ENCODE peak calls at places on chromosomes 16 and 17, in ten cellular contexts. R is lower leg skin; N is IMR-90; W is A172; S is NT2/D1; X is activated naive CD4-positive, alpha-beta T cell treated with anti-CD3 and anti-CD28 coated beads, Interleukin-2, amount 10 ng/mL, durations not matched to agents 7 days and 5 days; O is pancreas; Q is Daoy; E is heart left ventricle; T is choroid plexus epithelial cell. A is an unnamed sample.

GRCh38 chr16:9827062-9827752 is 355.0 kb downstream of the GRIN2A start:
- DNase-seq in R (no peak), N (no peak), W (no peak), S (no peak), X (no peak), O (no peak), Q (no peak), E (no peak), T (no peak), A (no peak)

GRCh38 chr16:77938913-77939312 is 83.4 kb upstream of the CLEC3A start:
- DNase-seq in R (no peak), N (no peak), W (no peak), S (no peak), X (no peak), O (no peak), Q (no peak), E (no peak), T (peak), A (no peak)

GRCh38 chr17:28717578-28718316 is at the start of gene RAB34:
- DNase-seq in R (peak), N (peak), W (peak), S (peak), X (peak), O (peak), Q (peak), E (peak), T (peak), A (no peak)

GRCh38 chr17:53150101-53150698 is 672.5 kb upstream of the KIF2B start:
- DNase-seq in R (no peak), N (no peak), W (no peak), S (peak), X (no peak), O (no peak), Q (no peak), E (no peak), T (no peak), A (no peak)

GRCh38 chr17:39684369-39685043 is 3.4 kb downstream of the PGAP3 start:
- DNase-seq in R (no peak), N (no peak), W (no peak), S (no peak), X (no peak), O (no peak), Q (no peak), E (no peak), T (no peak), A (no peak)

GRCh38 chr17:35725917-35726608 is 5.4 kb upstream of the RASL10B start:
- DNase-seq in R (peak), N (no peak), W (no peak), S (no peak), X (no peak), O (no peak), Q (no peak), E (no peak), T (no peak), A (peak)

GRCh38 chr17:29111816-29112499 is 68.2 kb downstream of the MYO18A start:
- DNase-seq in R (peak), N (peak), W (peak), S (peak), X (peak), O (peak), Q (peak), E (peak), T (peak), A (no peak)

GRCh38 chr17:12600349-12600748 is 65.3 kb upstream of the MYOCD start:
- DNase-seq in R (no peak), N (no peak), W (no peak), S (no peak), X (no peak), O (no peak), Q (no peak), E (no peak), T (no peak), A (no peak)

GRCh38 chr17:68733241-68734176 is 132.3 kb upstream of the FAM20A start:
- DNase-seq in R (no peak), N (peak), W (peak), S (peak), X (no peak), O (no peak), Q (peak), E (peak), T (peak), A (no peak)

GRCh38 chr17:48790607-48791127 is 26.4 kb downstream of the TTLL6 start:
- DNase-seq in R (no peak), N (no peak), W (no peak), S (no peak), X (no peak), O (no peak), Q (no peak), E (no peak), T (no peak), A (no peak)

GRCh38 chr17:38710985-38711384 is 5.9 kb downstream of the MLLT6 start:
- DNase-seq in R (no peak), N (no peak), W (no peak), S (no peak), X (no peak), O (no peak), Q (no peak), E (no peak), T (no peak), A (no peak)

GRCh38 chr17:59267776-59268175 is 47.5 kb downstream of the GDPD1 start:
- DNase-seq in R (no peak), N (no peak), W (no peak), S (no peak), X (no peak), O (no peak), Q (no peak), E (no peak), T (no peak), A (no peak)

GRCh38 chr17:50322271-50322670 is 23.7 kb upstream of the XYLT2 start:
- DNase-seq in R (no peak), N (peak), W (no peak), S (no peak), X (no peak), O (no peak), Q (no peak), E (no peak), T (peak), A (no peak)

GRCh38 chr17:3035968-3036280 is 27.5 kb downstream of the OR1D5 start:
- DNase-seq in R (no peak), N (no peak), W (no peak), S (no peak), X (no peak), O (no peak), Q (no peak), E (no peak), T (no peak), A (no peak)

GRCh38 chr17:12789075-12789975 is at the start of gene ARHGAP44:
- DNase-seq in R (peak), N (peak), W (no peak), S (peak), X (peak), O (peak), Q (peak), E (peak), T (peak), A (no peak)

GRCh38 chr17:4588391-4588790 is 4.1 kb downstream of the SMTNL2 start:
- DNase-seq in R (no peak), N (no peak), W (no peak), S (no peak), X (no peak), O (no peak), Q (no peak), E (no peak), T (no peak), A (no peak)

GRCh38 chr16:89567656-89568594 is 7.4 kb downstream of the RPL13 start:
- DNase-seq in R (no peak), N (no peak), W (no peak), S (no peak), X (no peak), O (no peak), Q (no peak), E (no peak), T (no peak), A (no peak)

GRCh38 chr16:48617711-48618148 is 7.8 kb upstream of the N4BP1 start:
- DNase-seq in R (peak), N (peak), W (peak), S (no peak), X (no peak), O (no peak), Q (no peak), E (peak), T (peak), A (peak)

GRCh38 chr16:86880316-86881117 is 302.2 kb downstream of the FOXL1 start:
- DNase-seq in R (no peak), N (peak), W (no peak), S (no peak), X (no peak), O (no peak), Q (no peak), E (no peak), T (peak), A (no peak)

GRCh38 chr16:13560151-13560550 is 359.8 kb upstream of the ERCC4 start:
- DNase-seq in R (no peak), N (no peak), W (peak), S (no peak), X (no peak), O (no peak), Q (no peak), E (no peak), T (no peak), A (no peak)

GRCh38 chr16:87305505-87306391 is 11.4 kb downstream of the C16orf95 start:
- DNase-seq in R (no peak), N (no peak), W (peak), S (no peak), X (no peak), O (no peak), Q (peak), E (no peak), T (peak), A (peak)

GRCh38 chr16:57999366-57999970 is 1.0 kb downstream of the ZNF319 start:
- DNase-seq in R (no peak), N (peak), W (peak), S (no peak), X (peak), O (no peak), Q (peak), E (no peak), T (peak), A (no peak)

GRCh38 chr17:50356892-50357510 is 11.1 kb downstream of the XYLT2 start:
- DNase-seq in R (peak), N (no peak), W (no peak), S (no peak), X (no peak), O (no peak), Q (no peak), E (no peak), T (no peak), A (no peak)

GRCh38 chr17:79623786-79624657 is 13.2 kb upstream of the RBFOX3 start:
- DNase-seq in R (peak), N (no peak), W (no peak), S (no peak), X (peak), O (peak), Q (no peak), E (no peak), T (no peak), A (no peak)

GRCh38 chr17:41579484-41580243 is 7.0 kb downstream of the KRT14 start:
- DNase-seq in R (peak), N (peak), W (peak), S (peak), X (peak), O (peak), Q (peak), E (peak), T (peak), A (no peak)

GRCh38 chr17:78376161-78376560 is 2.3 kb upstream of the PGS1 start:
- DNase-seq in R (no peak), N (no peak), W (no peak), S (no peak), X (no peak), O (no peak), Q (no peak), E (no peak), T (no peak), A (no peak)

GRCh38 chr17:66661411-66661843 is 173.5 kb upstream of the CACNG5 start:
- DNase-seq in R (no peak), N (peak), W (peak), S (no peak), X (no peak), O (no peak), Q (peak), E (no peak), T (peak), A (no peak)

GRCh38 chr17:78075545-78075944 is 53.0 kb downstream of the TMC6 start:
- DNase-seq in R (peak), N (no peak), W (no peak), S (no peak), X (no peak), O (no peak), Q (no peak), E (no peak), T (no peak), A (no peak)

GRCh38 chr16:2773188-2773968 is 3.7 kb downstream of the ELOB start:
- DNase-seq in R (no peak), N (peak), W (peak), S (no peak), X (no peak), O (no peak), Q (no peak), E (no peak), T (no peak), A (no peak)

A was measured in AG04449.